ENCODE peak calls at places on chromosomes 6 and 20, in five cellular contexts. V is A549, U is Panc1, M is GM23338, I is fibroblast of mammary gland. K is an unnamed sample.

GRCh38 chr20:37524221-37524700 is 3.2 kb downstream of the NNAT start:
- DNase-seq in U (no peak), V (no peak), I (no peak), M (no peak), K (no peak)

GRCh38 chr6:56914791-56915658 is 39.9 kb upstream of the BEND6 start:
- DNase-seq in V (no peak), U (no peak), I (no peak), M (no peak), K (no peak)

GRCh38 chr6:73121421-73121993 is 103.8 kb downstream of the KHDC1L start:
- DNase-seq in V (no peak), I (peak), U (no peak), M (peak), K (no peak)

GRCh38 chr6:106381871-106382270 is 21.4 kb downstream of the CRYBG1 start:
- DNase-seq in V (no peak), U (no peak), I (no peak), M (peak), K (no peak)

GRCh38 chr20:63978319-63979220 is 872 bp downstream of the SAMD10 start:
- DNase-seq in I (no peak), V (no peak), M (peak), U (no peak), K (peak)

GRCh38 chr6:107807186-107807585 is 16.9 kb downstream of the SCML4 start:
- DNase-seq in U (no peak), M (no peak), I (no peak), V (no peak), K (no peak)

GRCh38 chr20:51563597-51564332 is 21.2 kb upstream of the NFATC2 start:
- DNase-seq in V (peak), U (peak), I (peak), M (peak), K (no peak)

GRCh38 chr6:15376900-15377487 is 131.1 kb downstream of the JARID2 start:
- DNase-seq in I (no peak), U (no peak), V (no peak), M (no peak), K (no peak)

GRCh38 chr6:72042088-72042487 is 155.7 kb downstream of the RIMS1 start:
- DNase-seq in I (no peak), M (no peak), V (no peak), U (peak), K (no peak)

GRCh38 chr6:435442-436307 is 44.1 kb downstream of the IRF4 start:
- DNase-seq in M (no peak), U (no peak), V (no peak), I (peak), K (no peak)

GRCh38 chr20:22526512-22527012 is 57.8 kb downstream of the FOXA2 start:
- DNase-seq in I (no peak), U (no peak), V (no peak), M (no peak), K (no peak)

GRCh38 chr6:148304976-148305375 is 37.7 kb upstream of the SASH1 start:
- DNase-seq in V (no peak), U (no peak), M (peak), I (peak), K (no peak)

GRCh38 chr20:61185181-61185580 is 66.9 kb upstream of the CDH4 start:
- DNase-seq in I (no peak), M (no peak), U (no peak), V (no peak), K (no peak)

GRCh38 chr6:136123464-136123863 is 126.6 kb downstream of the MTFR2 start:
- DNase-seq in U (no peak), I (peak), V (no peak), M (no peak), K (no peak)

GRCh38 chr6:69622230-69622629 is 174.6 kb downstream of the LMBRD1 start:
- DNase-seq in M (no peak), I (no peak), U (no peak), V (no peak), K (no peak)

GRCh38 chr6:5025911-5026819 is 22.3 kb upstream of the RPP40 start:
- DNase-seq in M (peak), V (no peak), U (no peak), I (peak), K (no peak)

GRCh38 chr6:30483677-30484279 is 5.5 kb upstream of the HLA-E start:
- DNase-seq in V (peak), M (peak), I (peak), U (no peak), K (peak)
- TF ChIP-seq CTCF in V (peak), M (peak), I (peak), U (peak), K (peak)

GRCh38 chr6:26128013-26128771 is 41.0 kb downstream of the HFE start:
- DNase-seq in V (no peak), I (no peak), U (no peak), M (no peak), K (no peak)

GRCh38 chr6:26123675-26124549 is 36.7 kb downstream of the HFE start:
- DNase-seq in I (peak), U (peak), M (peak), V (peak), K (peak)

GRCh38 chr6:26125015-26125690 is 37.9 kb downstream of the HFE start:
- DNase-seq in U (no peak), V (peak), M (no peak), I (no peak), K (no peak)

GRCh38 chr6:26124550-26125014 is 37.4 kb downstream of the HFE start:
- DNase-seq in V (no peak), U (no peak), M (peak), I (no peak), K (no peak)

GRCh38 chr6:26126394-26127221 is 39.4 kb downstream of the HFE start:
- DNase-seq in I (no peak), V (no peak), U (no peak), M (peak), K (no peak)
- TF ChIP-seq CTCF in I (no peak), V (no peak), U (no peak), M (no peak), K (no peak)

DNA sequence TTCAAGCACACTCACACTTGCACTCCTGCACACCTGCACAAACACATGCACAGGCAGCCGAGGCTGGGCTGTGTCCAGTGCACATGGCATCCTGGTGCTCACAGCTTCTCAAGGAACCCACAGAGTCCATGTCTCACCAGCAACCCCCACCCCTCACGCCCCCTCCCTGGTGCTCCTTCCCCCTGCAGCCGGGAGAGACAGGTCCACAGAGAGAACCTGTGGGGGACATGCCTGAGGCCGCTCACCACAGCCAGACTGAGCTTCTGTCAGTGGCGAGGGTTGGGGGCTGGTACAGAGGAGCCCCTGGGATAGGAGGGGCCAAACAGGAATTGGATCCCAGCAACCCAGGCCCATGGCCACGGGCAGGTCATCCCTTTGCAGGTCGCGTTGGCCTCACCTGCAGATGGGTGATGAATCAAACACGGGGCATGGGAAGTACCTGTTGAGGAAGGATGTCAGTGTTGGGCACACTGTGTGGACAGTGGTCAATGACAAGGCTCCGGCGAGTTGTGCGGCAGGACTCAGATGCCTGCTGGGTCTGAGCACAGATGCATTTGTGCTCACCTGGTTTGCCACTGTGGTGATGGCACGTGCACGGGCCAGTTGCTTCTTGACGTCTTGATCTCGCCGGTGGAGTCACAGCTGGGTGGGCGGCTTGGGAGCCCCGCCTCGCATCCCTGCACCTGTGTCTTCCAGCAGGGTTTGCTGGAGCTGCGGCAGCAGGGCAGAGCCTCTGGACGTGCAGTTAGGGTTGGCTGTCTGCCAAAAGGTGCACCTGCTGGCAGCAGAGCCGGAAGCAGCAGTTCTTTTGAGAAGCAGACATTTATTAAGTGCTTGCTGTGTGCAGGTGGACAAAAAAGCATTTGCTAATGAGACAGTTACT is 113.0 kb downstream of the ERMARD start:
- DNase-seq in V (no peak), M (no peak), I (no peak), U (no peak), K (no peak)
- TF ChIP-seq CTCF in V (no peak), M (no peak), I (no peak), U (no peak), K (no peak)

GRCh38 chr20:17227199-17227535 is 327 bp downstream of the PCSK2 start:
- DNase-seq in U (no peak), M (no peak), V (no peak), I (no peak), K (peak)
- TF ChIP-seq CTCF in U (no peak), M (no peak), V (no peak), I (no peak), K (no peak)

DNA sequence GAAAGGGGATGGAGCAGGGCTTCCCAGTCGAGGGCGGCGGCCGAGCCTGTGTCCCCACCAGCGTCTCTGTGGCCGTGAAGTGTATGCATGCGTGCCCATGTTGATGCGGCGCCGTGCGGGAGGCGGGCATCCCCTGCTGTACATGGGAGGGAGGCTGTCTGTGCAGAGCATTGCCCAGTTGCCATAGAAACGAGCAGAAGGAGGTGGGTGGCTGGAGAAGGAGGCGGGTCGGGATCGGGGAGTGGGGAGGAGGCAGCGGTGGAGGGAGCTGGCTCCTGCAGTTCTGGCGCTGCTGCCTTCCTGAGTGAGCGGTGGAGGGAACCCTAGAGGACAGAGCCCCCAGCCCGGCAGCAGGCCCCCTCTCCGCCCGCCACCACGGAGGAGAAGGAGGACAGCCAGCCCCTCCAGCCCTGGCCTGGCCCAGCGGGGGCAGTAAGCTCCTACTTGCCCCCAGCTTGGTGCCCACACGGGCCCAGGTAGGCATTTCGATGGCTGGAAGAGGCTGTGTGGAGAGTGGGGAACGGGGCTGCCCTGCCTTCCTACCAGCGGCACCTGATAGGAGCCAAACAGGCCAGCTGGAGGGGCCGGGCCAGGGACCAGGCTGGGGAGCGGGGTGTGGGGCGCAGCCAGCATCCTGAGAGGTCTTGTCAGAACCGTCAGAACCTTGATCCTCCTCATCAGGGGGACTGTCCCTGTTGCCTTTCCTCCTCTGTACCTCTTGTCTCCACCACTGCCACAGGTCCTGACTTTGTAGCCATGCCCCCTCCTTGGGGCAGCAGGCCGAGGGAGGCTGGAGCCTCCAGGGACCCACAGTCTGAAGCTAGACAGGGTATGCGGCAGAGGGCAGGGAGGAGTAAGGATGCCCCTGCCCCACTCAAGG is 41.3 kb downstream of the SPDEF start:
- DNase-seq in U (no peak), I (peak), M (peak), V (no peak), K (no peak)
- TF ChIP-seq CTCF in U (no peak), I (no peak), M (no peak), V (no peak), K (no peak)

K was measured in GM13976.